ENCODE peak calls at places on chromosomes 1 and 21, in four cellular contexts. M is K562, Y is HepG2, S is GM23338. N is an unnamed sample.

GRCh38 chr1:232322162-232322734 is 307.7 kb downstream of the SIPA1L2 start:
- DNase-seq in M (no peak), Y (no peak), S (no peak), N (no peak)

GRCh38 chr21:44294391-44295162 is 5.3 kb upstream of the PFKL start:
- DNase-seq in M (no peak), Y (no peak), S (no peak), N (no peak)

GRCh38 chr1:119115301-119115700 is 25.2 kb downstream of the WARS2 start:
- DNase-seq in M (no peak), Y (no peak), S (no peak), N (no peak)

GRCh38 chr21:33383056-33383888 is 19.9 kb upstream of the IFNGR2 start:
- DNase-seq in M (peak; percentile 45), Y (peak; percentile 91), S (peak; percentile 20), N (peak; percentile 98)

GRCh38 chr1:196861429-196861828 is 26.4 kb upstream of the CFHR4 start:
- DNase-seq in M (no peak), Y (no peak), S (no peak), N (no peak)

GRCh38 chr1:112230232-112230631 is 165.8 kb upstream of the CTTNBP2NL start:
- DNase-seq in M (no peak), Y (no peak), S (no peak), N (no peak)

GRCh38 chr1:59146651-59147358 is 150.1 kb upstream of the FGGY start:
- DNase-seq in M (no peak), Y (peak; percentile 3), S (peak; percentile 70), N (no peak)

GRCh38 chr1:236120725-236121153 is 21.6 kb upstream of the GPR137B start:
- DNase-seq in M (no peak), Y (no peak), S (no peak), N (peak; percentile 48)

GRCh38 chr1:220787069-220787614 is 429 bp downstream of the MTARC1 start:
- DNase-seq in M (no peak), Y (peak; percentile 57), S (peak; percentile 75), N (no peak)

GRCh38 chr1:99749504-99749903 is 16.9 kb downstream of the FRRS1 start:
- DNase-seq in M (no peak), Y (no peak), S (no peak), N (no peak)

GRCh38 chr1:209675567-209676154 is 449 bp downstream of the G0S2 start:
- DNase-seq in M (no peak), Y (no peak), S (peak; percentile 54), N (no peak)

GRCh38 chr1:32933742-32934322 is 30.8 kb downstream of the RNF19B start:
- DNase-seq in M (no peak), Y (peak; percentile 99), S (peak; percentile 38), N (no peak)

GRCh38 chr1:55530749-55531478 is 315.8 kb upstream of the USP24 start:
- DNase-seq in M (no peak), Y (peak; percentile 98), S (peak; percentile 13), N (no peak)

GRCh38 chr1:226400519-226401406 is 7.1 kb downstream of the PARP1 start:
- DNase-seq in M (no peak), Y (no peak), S (no peak), N (no peak)

GRCh38 chr1:210739627-210740026 is 394.3 kb downstream of the KCNH1 start:
- DNase-seq in M (no peak), Y (no peak), S (peak; percentile 27), N (no peak)

GRCh38 chr1:16163882-16164820 is 8.3 kb upstream of the EPHA2 start:
- DNase-seq in M (peak; percentile 92), Y (peak; percentile 96), S (no peak), N (no peak)

GRCh38 chr1:1680031-1680911 is 12.3 kb downstream of the SLC35E2B start:
- DNase-seq in M (no peak), Y (no peak), S (no peak), N (no peak)

GRCh38 chr1:167791281-167792209 is 69.8 kb downstream of the MPZL1 start:
- DNase-seq in M (no peak), Y (no peak), S (peak; percentile 23), N (no peak)

GRCh38 chr1:193542668-193543067 is 356.3 kb upstream of the B3GALT2 start:
- DNase-seq in M (no peak), Y (peak; percentile 3), S (peak; percentile 40), N (no peak)

GRCh38 chr1:53949651-53950050 is 3.5 kb downstream of the LRRC42 start:
- DNase-seq in M (no peak), Y (no peak), S (peak; percentile 27), N (no peak)

GRCh38 chr1:52674497-52675384 is 23.4 kb downstream of the COA7 start:
- DNase-seq in M (peak; percentile 79), Y (no peak), S (peak; percentile 40), N (no peak)

GRCh38 chr21:29499734-29500343 is 201.1 kb downstream of the BACH1 start:
- DNase-seq in M (peak; percentile 64), Y (peak; percentile 50), S (peak; percentile 84), N (no peak)

GRCh38 chr1:34850382-34850781 is 9.2 kb downstream of the SMIM12 start:
- DNase-seq in M (no peak), Y (no peak), S (no peak), N (no peak)

GRCh38 chr1:171017431-171017830 is 73.3 kb upstream of the FMO3 start:
- DNase-seq in M (no peak), Y (no peak), S (no peak), N (no peak)

GRCh38 chr1:67342002-67342890 is 34.6 kb downstream of the IL12RB2 start:
- DNase-seq in M (no peak), Y (no peak), S (peak; percentile 76), N (peak; percentile 83)

GRCh38 chr1:117143856-117144255 is 22.3 kb upstream of the TRIM45 start:
- DNase-seq in M (no peak), Y (no peak), S (no peak), N (no peak)

GRCh38 chr1:58879464-58879863 is 95.6 kb upstream of the JUN start:
- DNase-seq in M (no peak), Y (no peak), S (no peak), N (no peak)

GRCh38 chr1:40607921-40608320 is 57.6 kb downstream of the RIMS3 start:
- DNase-seq in M (no peak), Y (no peak), S (no peak), N (no peak)

GRCh38 chr1:53145942-53146708 is 3.7 kb upstream of the SLC1A7 start:
- DNase-seq in M (peak; percentile 70), Y (peak; percentile 85), S (no peak), N (no peak)

GRCh38 chr1:31502926-31503511 is 73.3 kb upstream of the TINAGL1 start:
- DNase-seq in M (no peak), Y (no peak), S (peak; percentile 81), N (no peak)

GRCh38 chr1:55015731-55016620 is 17.2 kb downstream of the BSND start:
- DNase-seq in M (no peak), Y (no peak), S (no peak), N (no peak)

GRCh38 chr1:156165083-156165482 is 11.7 kb downstream of the SEMA4A start:
- DNase-seq in M (no peak), Y (no peak), S (no peak), N (no peak)

GRCh38 chr1:1946540-1946939 is 27.5 kb upstream of the TMEM52 start:
- DNase-seq in M (no peak), Y (no peak), S (no peak), N (no peak)

GRCh38 chr1:184267747-184268146 is 119.1 kb upstream of the C1orf21 start:
- DNase-seq in M (no peak), Y (no peak), S (no peak), N (no peak)

GRCh38 chr21:14773777-14774345 is 227.7 kb upstream of the SAMSN1 start:
- DNase-seq in M (peak; percentile 76), Y (peak; percentile 30), S (peak; percentile 90), N (no peak)

GRCh38 chr1:43976045-43976444 is 1.3 kb downstream of the ATP6V0B start:
- DNase-seq in M (no peak), Y (no peak), S (no peak), N (no peak)

GRCh38 chr1:43971336-43971980 is 1.6 kb downstream of the DPH2 start:
- DNase-seq in M (no peak), Y (no peak), S (no peak), N (no peak)

GRCh38 chr1:43975249-43975961 is 645 bp downstream of the ATP6V0B start:
- DNase-seq in M (peak; percentile 70), Y (no peak), S (peak; percentile 56), N (no peak)

GRCh38 chr1:43974443-43975248 is at the start of gene ATP6V0B:
- DNase-seq in M (peak; percentile 97), Y (peak; percentile 84), S (peak; percentile 99), N (peak; percentile 59)

DNA sequence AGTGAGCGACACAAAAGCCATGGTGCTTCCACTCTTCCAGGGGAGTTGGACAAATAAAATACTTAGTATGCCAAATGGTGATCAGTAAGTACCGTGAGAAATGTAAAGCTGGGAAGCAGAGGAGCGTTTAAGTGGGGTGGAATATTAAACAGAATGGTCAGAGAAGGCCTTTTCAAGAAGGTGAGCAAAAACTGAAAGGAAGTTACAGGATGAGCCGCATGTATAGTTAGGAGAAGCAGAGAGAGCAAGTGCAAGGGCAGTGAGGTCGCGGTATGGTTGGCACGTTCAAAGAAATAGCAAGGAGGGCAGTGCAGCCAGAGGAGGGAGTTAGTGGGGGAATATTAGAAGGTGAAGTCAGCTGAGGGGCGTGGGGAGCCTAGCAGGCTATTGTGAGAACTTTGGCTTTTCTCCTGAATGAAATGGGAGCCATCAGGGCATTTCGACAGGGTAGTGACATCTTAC is 748 bp upstream of the ATP6V0B start:
- DNase-seq in M (no peak), Y (no peak), S (peak; percentile 61), N (no peak)
- TF ChIP-seq JUNB in M (no peak), Y (peak; percentile 44), S (no peak), N (no peak)

GRCh38 chr1:90840323-90840722 is 123.2 kb upstream of the BARHL2 start:
- DNase-seq in M (no peak), Y (no peak), S (no peak), N (no peak)
- TF ChIP-seq EZH2 in M (no peak), Y (no peak), S (peak; percentile 11), N (no peak)

GRCh38 chr1:90068611-90069280 is 73.8 kb downstream of the ZNF326 start:
- DNase-seq in M (no peak), Y (no peak), S (no peak), N (no peak)

GRCh38 chr1:90074137-90074536 is 79.2 kb downstream of the ZNF326 start:
- DNase-seq in M (no peak), Y (no peak), S (no peak), N (no peak)

GRCh38 chr1:90074555-90075315 is 79.8 kb downstream of the ZNF326 start:
- DNase-seq in M (no peak), Y (no peak), S (no peak), N (no peak)
- TF ChIP-seq CTCF in M (no peak), Y (no peak), S (no peak), N (no peak)

GRCh38 chr1:29279406-29279805 is 43.1 kb downstream of the PTPRU start:
- DNase-seq in M (no peak), Y (no peak), S (no peak), N (no peak)

GRCh38 chr1:29281531-29281930 is 45.2 kb downstream of the PTPRU start:
- DNase-seq in M (no peak), Y (no peak), S (no peak), N (no peak)

GRCh38 chr1:29282135-29282923 is 46.0 kb downstream of the PTPRU start:
- DNase-seq in M (no peak), Y (no peak), S (no peak), N (no peak)

GRCh38 chr1:29279896-29280779 is 43.8 kb downstream of the PTPRU start:
- DNase-seq in M (no peak), Y (no peak), S (no peak), N (no peak)

DNA sequence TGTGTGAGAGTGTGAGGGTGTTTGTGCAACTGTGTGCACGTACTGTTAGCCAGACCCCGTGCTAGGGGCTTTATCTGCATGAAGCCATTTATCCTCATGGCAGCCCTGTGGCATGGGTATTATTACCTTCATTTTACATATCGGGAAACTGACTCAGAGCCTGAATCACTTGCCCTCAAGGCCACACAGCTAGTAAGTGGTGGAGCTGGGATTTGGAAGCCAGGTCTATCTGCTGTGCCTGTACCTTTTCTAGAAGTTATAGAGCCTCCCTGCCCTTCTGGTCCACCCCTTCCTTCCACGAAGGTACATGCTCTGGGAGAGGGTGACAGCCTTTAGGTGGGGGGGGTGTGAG is 44.4 kb downstream of the PTPRU start:
- DNase-seq in M (no peak), Y (no peak), S (no peak), N (no peak)
- TF ChIP-seq JUNB in M (no peak), Y (no peak), S (no peak), N (no peak)